ENCODE peak calls at places on chromosome 15, in six cellular contexts. G is transverse colon, L is PC-9, U is A549, T is A673, E is cardiac muscle cell. Q is an unnamed sample. For H3K4me1, the result is how much of the 10 kb centered on the place peaks cover.

GRCh38 chr15:79872358-79873017 is 24.3 kb downstream of the MTHFS start:
- DNase-seq in G (no peak), L (no peak), U (no peak), T (no peak), E (no peak), Q (no peak)

GRCh38 chr15:42001236-42001635 is 19.6 kb downstream of the PLA2G4E start:
- DNase-seq in G (no peak), L (no peak), U (no peak), T (no peak), E (no peak), Q (no peak)

GRCh38 chr15:38867556-38867955 is 302.9 kb upstream of the RASGRP1 start:
- DNase-seq in G (no peak), L (no peak), U (no peak), T (no peak), E (no peak), Q (no peak)

GRCh38 chr15:100309984-100310291 is 31.8 kb downstream of the ADAMTS17 start:
- DNase-seq in G (no peak), L (no peak), U (no peak), T (no peak), E (no peak), Q (no peak)

GRCh38 chr15:90665288-90666134 is 51.6 kb upstream of the BLM start:
- DNase-seq in G (peak), L (peak), U (peak), T (peak), E (peak), Q (peak)

GRCh38 chr15:61660579-61660978 is 399.7 kb downstream of the VPS13C start:
- DNase-seq in G (no peak), L (no peak), U (no peak), T (no peak), E (no peak), Q (no peak)

GRCh38 chr15:81296673-81297072 is 27.3 kb downstream of the STARD5 start:
- DNase-seq in G (peak), L (no peak), U (no peak), T (peak), E (no peak), Q (peak)

GRCh38 chr15:38541046-38541445 is 23.6 kb downstream of the RASGRP1 start:
- DNase-seq in G (no peak), L (no peak), U (no peak), T (no peak), E (no peak), Q (no peak)

GRCh38 chr15:65020419-65020818 is 9.0 kb downstream of the MTFMT start:
- DNase-seq in G (no peak), L (no peak), U (peak), T (no peak), E (no peak), Q (no peak)

GRCh38 chr15:40958723-40959122 is 5.5 kb downstream of the CHAC1 start:
- DNase-seq in G (no peak), L (no peak), U (no peak), T (no peak), E (no peak), Q (no peak)

GRCh38 chr15:66147440-66147839 is 106.1 kb downstream of the MEGF11 start:
- DNase-seq in G (no peak), L (no peak), U (no peak), T (no peak), E (no peak), Q (no peak)

GRCh38 chr15:25724899-25725298 is 138.2 kb downstream of the ATP10A start:
- DNase-seq in G (no peak), L (no peak), U (no peak), T (no peak), E (no peak), Q (no peak)

GRCh38 chr15:83613716-83614115 is 40.2 kb upstream of the ADAMTSL3 start:
- DNase-seq in G (no peak), L (no peak), U (no peak), T (no peak), E (no peak), Q (no peak)

DNA sequence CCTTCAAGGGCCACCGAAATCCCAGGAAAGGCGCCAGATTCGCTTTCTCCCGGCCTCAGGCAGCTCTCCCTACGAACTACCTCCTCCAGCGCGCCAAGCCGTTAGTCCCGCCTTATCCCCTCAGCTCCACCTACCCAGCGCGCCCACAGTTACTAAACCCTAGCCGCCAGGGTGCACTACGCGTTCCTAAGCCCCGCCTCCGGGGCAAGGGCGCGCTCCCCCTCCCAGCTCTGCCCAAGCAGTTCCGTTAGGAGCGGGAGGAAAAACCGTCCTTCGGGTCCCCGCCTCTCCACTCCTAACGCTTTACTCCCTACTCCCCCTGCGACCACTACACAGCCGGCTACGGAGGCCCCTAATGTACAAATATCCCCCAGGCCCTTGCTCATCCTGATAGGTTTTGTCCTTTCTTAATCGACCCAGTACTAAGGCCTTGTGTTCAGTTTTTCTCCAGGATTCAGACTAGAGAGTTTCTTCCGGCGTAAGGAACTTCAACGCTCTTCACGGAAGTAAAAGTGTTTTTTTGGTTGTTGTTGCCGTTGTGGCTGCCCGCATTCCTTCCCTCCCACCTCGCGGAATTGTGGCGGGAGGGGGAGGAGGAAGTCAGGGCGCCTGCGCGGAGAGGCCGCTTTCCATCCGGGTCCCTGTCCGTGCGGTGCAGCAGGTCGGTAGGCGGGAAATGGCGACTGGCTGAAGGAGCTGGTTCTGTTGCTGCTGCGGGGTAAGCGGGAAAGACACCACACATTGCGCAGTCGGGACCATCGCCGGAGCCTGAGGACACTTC is at the start of gene CTDSPL2:
- DNase-seq in G (peak), L (peak), U (peak), T (peak), E (peak), Q (peak)
- H3K4me1 ChIP-seq in G (under half), L (under half), U (under half), T (under half), E (under half), Q (under half)

GRCh38 chr15:71294251-71294635 is 179.0 kb downstream of the THSD4 start:
- DNase-seq in G (no peak), L (no peak), U (no peak), T (no peak), E (no peak), Q (no peak)

GRCh38 chr15:71290002-71290401 is 174.7 kb downstream of the THSD4 start:
- DNase-seq in G (no peak), L (no peak), U (no peak), T (no peak), E (no peak), Q (no peak)

GRCh38 chr15:71294636-71295241 is 179.5 kb downstream of the THSD4 start:
- DNase-seq in G (peak), L (peak), U (peak), T (no peak), E (no peak), Q (no peak)

GRCh38 chr15:71291247-71291646 is 176.0 kb downstream of the THSD4 start:
- DNase-seq in G (no peak), L (no peak), U (no peak), T (no peak), E (no peak), Q (no peak)

DNA sequence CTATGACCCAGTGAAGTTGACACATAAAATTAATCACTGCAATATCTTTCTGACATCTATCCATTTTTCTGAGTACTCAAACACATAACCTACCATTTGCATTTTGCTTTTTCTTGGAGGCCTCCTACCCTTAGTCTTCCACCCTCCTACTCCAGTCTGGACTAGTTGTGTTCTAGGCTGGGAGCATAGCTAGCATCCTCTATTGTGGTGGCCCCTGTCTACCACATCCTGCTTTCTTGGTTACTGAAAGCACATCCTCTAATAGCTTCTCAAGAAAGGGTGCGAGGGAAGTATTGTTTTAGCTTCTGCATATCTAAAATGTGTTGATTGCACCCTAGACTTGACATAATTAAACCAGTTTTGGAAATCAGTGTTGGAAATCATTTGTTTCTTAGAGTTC is 176.5 kb downstream of the THSD4 start:
- DNase-seq in G (no peak), L (no peak), U (no peak), T (no peak), E (no peak), Q (peak)
- H3K4me3 ChIP-seq in G (no peak), L (no peak), U (no peak), T (no peak), E (no peak), Q (no peak)

GRCh38 chr15:78438595-78439285 is 724 bp downstream of the IREB2 start:
- DNase-seq in G (no peak), L (no peak), U (peak), T (peak), E (peak), Q (peak)
- TF ChIP-seq CTCF in G (no peak), L (peak), U (no peak), T (peak), E (peak), Q (peak)

GRCh38 chr15:29331669-29332068 is 62.0 kb upstream of the NSMCE3 start:
- DNase-seq in G (no peak), L (no peak), U (no peak), T (no peak), E (no peak), Q (no peak)

GRCh38 chr15:29333261-29333660 is 63.6 kb upstream of the NSMCE3 start:
- DNase-seq in G (no peak), L (no peak), U (no peak), T (no peak), E (no peak), Q (no peak)

GRCh38 chr15:29334544-29334943 is 64.9 kb upstream of the NSMCE3 start:
- DNase-seq in G (no peak), L (no peak), U (no peak), T (no peak), E (no peak), Q (no peak)

DNA sequence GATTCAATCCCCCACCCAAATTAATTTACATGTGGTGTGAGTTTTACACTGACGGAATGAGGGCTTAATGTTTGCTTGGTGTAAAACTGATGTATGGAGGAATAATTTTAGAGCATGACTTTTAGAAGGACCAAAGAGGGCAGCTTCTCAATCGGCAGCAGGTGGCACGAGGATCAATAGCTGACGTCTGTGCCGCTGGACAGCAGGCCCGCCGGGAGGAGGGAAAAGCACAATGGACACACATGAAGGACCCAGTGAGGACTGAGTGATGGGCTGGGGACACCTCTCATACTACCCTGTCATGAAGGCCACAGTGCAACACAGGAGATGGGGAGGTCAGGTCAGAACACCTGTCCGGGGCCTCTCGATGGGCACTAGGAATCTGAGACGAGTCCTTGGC is 61.4 kb upstream of the NSMCE3 start:
- DNase-seq in G (no peak), L (no peak), U (no peak), T (no peak), E (no peak), Q (no peak)
- H3K4me1 ChIP-seq in G (under half), L (under half), U (under half), T (under half), E (under half), Q (under half)

GRCh38 chr15:32691316-32692032 is 26.3 kb upstream of the GREM1 start:
- DNase-seq in G (no peak), L (no peak), U (no peak), T (no peak), E (no peak), Q (no peak)
- H3K4me3 ChIP-seq in G (no peak), L (no peak), U (no peak), T (no peak), E (no peak), Q (no peak)

GRCh38 chr15:49673861-49674260 is 53.0 kb downstream of the DTWD1 start:
- DNase-seq in G (no peak), L (no peak), U (no peak), T (no peak), E (no peak), Q (no peak)

GRCh38 chr15:49678655-49679054 is 57.8 kb downstream of the DTWD1 start:
- DNase-seq in G (no peak), L (no peak), U (no peak), T (no peak), E (no peak), Q (no peak)

GRCh38 chr15:49674370-49674769 is 53.5 kb downstream of the DTWD1 start:
- DNase-seq in G (no peak), L (no peak), U (no peak), T (no peak), E (no peak), Q (no peak)

GRCh38 chr15:49669288-49669687 is 48.4 kb downstream of the DTWD1 start:
- DNase-seq in G (no peak), L (no peak), U (no peak), T (no peak), E (no peak), Q (no peak)

DNA sequence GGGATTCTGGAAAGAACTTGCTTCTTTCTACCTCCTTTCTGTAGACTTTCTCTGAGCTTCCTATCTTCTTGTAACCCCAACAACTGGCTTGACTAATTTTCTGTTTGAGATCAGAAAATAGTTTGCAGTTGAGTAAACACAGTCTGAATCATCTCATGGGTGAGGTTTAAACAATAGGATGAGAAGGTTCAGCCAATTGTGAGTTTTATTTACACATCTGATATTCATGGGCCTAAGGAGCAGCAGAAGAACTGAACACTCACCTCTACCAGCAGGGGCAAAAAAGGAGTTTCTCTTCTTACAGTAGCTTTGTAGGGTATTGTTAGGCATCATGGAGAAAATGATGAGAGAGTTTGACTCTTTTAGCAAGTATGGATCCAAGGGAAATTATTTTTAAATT is 54.2 kb downstream of the DTWD1 start:
- DNase-seq in G (no peak), L (no peak), U (peak), T (no peak), E (no peak), Q (no peak)
- TF ChIP-seq CTCF in G (no peak), L (no peak), U (no peak), T (no peak), E (no peak), Q (no peak)

GRCh38 chr15:57038040-57038439 is 119.6 kb downstream of the TCF12 start:
- DNase-seq in G (no peak), L (no peak), U (no peak), T (no peak), E (no peak), Q (no peak)

GRCh38 chr15:57036352-57036751 is 117.9 kb downstream of the TCF12 start:
- DNase-seq in G (no peak), L (no peak), U (no peak), T (peak), E (no peak), Q (no peak)

GRCh38 chr15:57035664-57036063 is 117.2 kb downstream of the TCF12 start:
- DNase-seq in G (no peak), L (no peak), U (no peak), T (no peak), E (no peak), Q (no peak)

GRCh38 chr15:57037548-57037947 is 119.1 kb downstream of the TCF12 start:
- DNase-seq in G (no peak), L (no peak), U (no peak), T (no peak), E (no peak), Q (no peak)

GRCh38 chr15:57038496-57038895 is 120.1 kb downstream of the TCF12 start:
- DNase-seq in G (no peak), L (no peak), U (no peak), T (no peak), E (no peak), Q (no peak)
- H3K4me1 ChIP-seq in G (under half), L (under half), U (under half), T (under half), E (under half), Q (under half)

GRCh38 chr15:48796521-48796920 is 14.3 kb downstream of the CEP152 start:
- DNase-seq in G (no peak), L (no peak), U (no peak), T (no peak), E (no peak), Q (no peak)
- H3K4me3 ChIP-seq in G (no peak), L (no peak), U (no peak), T (no peak), E (no peak), Q (no peak)

DNA sequence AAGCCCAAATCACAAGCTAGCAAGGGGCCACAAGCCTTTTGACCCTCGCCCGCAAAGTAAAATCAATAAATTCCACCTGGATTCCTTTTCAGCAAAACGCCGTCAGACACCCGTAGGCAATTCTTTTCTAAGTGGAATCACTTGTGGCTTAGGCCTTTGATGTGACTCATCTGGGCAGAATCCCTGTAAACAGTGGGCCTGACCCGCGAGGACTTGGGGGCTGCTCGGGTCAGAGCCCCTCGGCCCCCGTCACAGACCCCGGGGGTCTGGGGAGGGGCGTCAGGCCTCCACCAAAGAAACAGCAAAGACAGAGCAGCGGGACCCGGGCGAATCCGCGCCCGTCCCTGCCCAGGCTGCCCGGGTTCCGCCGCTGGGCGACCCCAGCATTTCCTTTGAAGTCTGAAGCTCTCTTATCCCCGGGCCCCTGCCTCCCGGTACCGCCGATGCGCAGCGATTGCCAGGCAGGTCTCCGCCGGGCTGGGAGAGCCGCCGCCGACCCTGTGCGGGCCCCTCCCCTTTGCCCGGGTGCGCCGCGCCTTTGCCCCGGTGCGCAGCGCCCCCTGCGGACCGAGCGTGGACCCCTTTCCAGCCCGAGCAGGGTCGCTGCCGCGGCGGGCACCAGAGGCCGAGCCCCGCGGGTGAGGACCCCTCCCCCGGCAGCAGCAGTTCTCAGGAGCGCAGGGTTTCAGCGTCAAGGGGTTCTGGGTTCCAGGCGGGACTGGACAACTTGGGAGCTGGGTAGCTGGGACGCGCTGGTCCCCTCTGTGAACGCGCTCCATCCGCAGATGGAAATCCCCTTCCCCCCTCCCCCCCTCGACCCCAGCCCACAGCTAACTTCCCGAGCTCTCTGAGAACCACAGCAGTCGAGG is 178.3 kb downstream of the UACA start:
- DNase-seq in G (no peak), L (peak), U (peak), T (no peak), E (peak), Q (no peak)
- TF ChIP-seq CTCF in G (peak), L (peak), U (peak), T (no peak), E (peak), Q (no peak)